ENCODE peak calls at places on chromosomes 6 and 20, in four cellular contexts. T, Z, R and E are unnamed samples. For H3K9me3, the result is how much of the 10 kb centered on the place peaks cover.

GRCh38 chr6:155946860-155947259 is 491.2 kb upstream of the NOX3 start:
- ATAC-seq in T (no peak), Z (no peak), R (no peak), E (no peak)

GRCh38 chr6:39791311-39791710 is 865 bp upstream of the DAAM2 start:
- ATAC-seq in T (no peak), Z (no peak), R (peak), E (no peak)

GRCh38 chr20:40332167-40332566 is 356.9 kb downstream of the MAFB start:
- ATAC-seq in T (no peak), Z (no peak), R (no peak), E (no peak)

GRCh38 chr20:32580970-32581838 is 3.9 kb downstream of the NOL4L start:
- ATAC-seq in T (no peak), Z (no peak), R (no peak), E (no peak)

GRCh38 chr20:33081411-33082154 is 2.1 kb downstream of the BPIFB4 start:
- ATAC-seq in T (no peak), Z (no peak), R (peak), E (no peak)

GRCh38 chr6:24340998-24341934 is 16.6 kb downstream of the DCDC2 start:
- ATAC-seq in T (no peak), Z (no peak), R (peak), E (no peak)

GRCh38 chr6:139591075-139591474 is 216.6 kb upstream of the CITED2 start:
- ATAC-seq in T (no peak), Z (no peak), R (no peak), E (no peak)

GRCh38 chr20:38671186-38671585 is 53.1 kb upstream of the SLC32A1 start:
- ATAC-seq in T (no peak), Z (no peak), R (no peak), E (no peak)

GRCh38 chr6:29748391-29749352 is 25.4 kb downstream of the HLA-F start:
- ATAC-seq in T (peak), Z (peak), R (peak), E (peak)

GRCh38 chr6:132763269-132763668 is 5.6 kb upstream of the VNN2 start:
- ATAC-seq in T (no peak), Z (no peak), R (peak), E (no peak)

GRCh38 chr6:36871686-36872085 is 2.9 kb downstream of the PPIL1 start:
- ATAC-seq in T (no peak), Z (no peak), R (no peak), E (no peak)

GRCh38 chr6:100461920-100462295 is 2.8 kb downstream of the SIM1 start:
- ATAC-seq in T (no peak), Z (no peak), R (no peak), E (no peak)

GRCh38 chr6:105835373-105835772 is 250.8 kb upstream of the PRDM1 start:
- ATAC-seq in T (no peak), Z (no peak), R (no peak), E (no peak)

GRCh38 chr20:962223-962622 is 39.9 kb downstream of the RSPO4 start:
- ATAC-seq in T (no peak), Z (no peak), R (no peak), E (no peak)

GRCh38 chr20:59151820-59152219 is 11.8 kb upstream of the ZNF831 start:
- ATAC-seq in T (no peak), Z (no peak), R (no peak), E (no peak)

GRCh38 chr6:38396209-38396608 is 243.5 kb downstream of the BTBD9 start:
- ATAC-seq in T (no peak), Z (no peak), R (no peak), E (no peak)

GRCh38 chr6:151702851-151703629 is 104.4 kb upstream of the ESR1 start:
- ATAC-seq in T (no peak), Z (no peak), R (peak), E (no peak)

GRCh38 chr6:42179956-42180335 is 6.8 kb downstream of the GUCA1A start:
- ATAC-seq in T (no peak), Z (no peak), R (no peak), E (no peak)

GRCh38 chr6:109606362-109606761 is 84.6 kb downstream of the AK9 start:
- ATAC-seq in T (no peak), Z (no peak), R (no peak), E (no peak)

GRCh38 chr20:4661191-4661590 is 60.5 kb upstream of the PRND start:
- ATAC-seq in T (no peak), Z (no peak), R (no peak), E (no peak)

GRCh38 chr6:35602133-35602946 is 86.4 kb downstream of the FKBP5 start:
- ATAC-seq in T (no peak), Z (peak), R (peak), E (peak)

GRCh38 chr6:88455317-88455716 is 289.2 kb upstream of the CNR1 start:
- ATAC-seq in T (no peak), Z (peak), R (no peak), E (no peak)

DNA sequence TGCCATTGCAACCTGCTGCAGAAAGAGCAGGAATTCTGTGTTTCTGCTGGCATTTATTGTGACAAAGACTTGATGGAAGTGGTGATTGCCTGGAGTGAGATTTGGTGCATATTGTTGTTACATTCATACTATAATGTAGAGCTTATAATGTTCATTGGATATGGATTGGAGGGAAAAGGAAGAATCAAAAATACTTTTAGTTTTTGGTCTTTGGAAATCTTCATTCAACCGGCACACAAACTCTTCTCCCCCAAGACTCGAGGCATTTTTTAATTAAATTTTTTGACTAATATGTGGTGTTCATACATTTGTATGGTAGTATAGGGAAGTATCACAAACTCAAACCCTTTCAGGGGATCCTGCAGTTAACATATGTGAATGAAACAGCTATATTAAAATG is 380.8 kb downstream of the DOK5 start:
- ATAC-seq in T (no peak), Z (no peak), R (no peak), E (no peak)
- H3K9me3 ChIP-seq in T (under half), Z (under half), R (under half), E (under half)

DNA sequence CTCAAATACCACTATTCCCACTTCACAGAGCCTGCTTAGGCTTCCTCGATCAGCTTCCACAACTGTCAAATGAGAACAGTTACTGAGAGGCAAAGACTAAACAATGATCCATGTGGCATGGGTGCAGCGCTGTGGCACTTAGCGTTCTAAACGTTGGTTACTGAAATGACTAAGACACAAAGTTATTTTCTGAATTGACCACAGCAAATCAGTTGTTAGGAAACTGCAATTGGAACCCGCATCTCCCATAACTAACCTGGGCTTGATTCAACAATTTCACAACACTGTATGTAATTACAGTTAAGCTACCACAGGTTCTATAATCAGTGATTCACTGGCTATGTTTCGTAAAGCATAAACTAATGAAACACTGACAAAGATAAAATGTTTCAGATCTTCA is 12.6 kb downstream of the WDR27 start:
- ATAC-seq in T (no peak), Z (no peak), R (no peak), E (no peak)
- H3K9me3 ChIP-seq in T (under half), Z (under half), R (under half), E (under half)

DNA sequence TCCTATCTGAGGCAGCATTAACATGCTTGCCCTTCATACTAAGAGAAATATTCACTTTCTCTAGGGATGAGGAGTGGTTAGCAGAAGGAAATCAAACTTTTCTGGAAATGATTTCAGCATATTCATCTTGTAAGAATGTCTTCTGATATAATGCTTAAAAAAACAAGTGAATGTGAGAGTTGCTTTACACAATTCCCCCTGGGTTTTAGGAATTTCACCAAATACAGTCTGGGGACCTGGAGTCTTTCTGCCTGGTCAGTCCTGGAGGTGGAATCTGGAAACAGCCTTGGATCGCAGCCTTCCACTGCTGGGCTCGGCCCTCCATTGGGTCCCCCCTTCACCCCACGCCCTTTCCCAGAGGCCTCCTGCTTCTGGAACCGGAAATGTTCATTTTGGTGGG is 100.4 kb downstream of the DACT2 start:
- ATAC-seq in T (no peak), Z (peak), R (no peak), E (peak)
- H3K9me3 ChIP-seq in T (under half), Z (under half), R (under half), E (under half)

GRCh38 chr20:55745840-55746239 is 259.5 kb downstream of the CBLN4 start:
- ATAC-seq in T (no peak), Z (no peak), R (no peak), E (no peak)

GRCh38 chr20:55744896-55745295 is 260.4 kb downstream of the CBLN4 start:
- ATAC-seq in T (no peak), Z (no peak), R (no peak), E (no peak)

DNA sequence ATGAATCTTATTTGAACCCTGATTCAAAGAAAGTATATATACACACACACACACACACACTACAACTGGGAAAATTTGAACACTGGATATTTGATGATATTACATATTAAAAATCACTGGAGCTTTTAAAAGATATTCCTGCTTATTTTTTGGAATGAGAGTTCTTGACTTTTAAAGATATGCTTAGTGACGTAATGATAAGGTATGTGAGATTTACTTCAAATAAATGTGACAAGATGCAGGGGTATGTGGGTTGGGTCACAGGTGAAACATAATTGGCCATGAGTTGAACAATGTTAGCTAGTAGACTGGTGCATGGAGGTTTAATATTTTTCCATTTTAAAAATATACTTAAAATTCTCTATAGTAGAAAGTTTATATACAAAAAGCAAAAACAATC is 258.6 kb downstream of the CBLN4 start:
- ATAC-seq in T (no peak), Z (no peak), R (no peak), E (no peak)
- H3K9me3 ChIP-seq in T (under half), Z (under half), R (under half), E (under half)

GRCh38 chr6:159541296-159541695 is 151.7 kb downstream of the SOD2 start:
- ATAC-seq in T (no peak), Z (no peak), R (no peak), E (no peak)
- H3K9me3 ChIP-seq in T (under half), Z (under half), R (under half), E (under half)

GRCh38 chr6:167448378-167448777 is 123.5 kb downstream of the TTLL2 start:
- ATAC-seq in T (no peak), Z (no peak), R (no peak), E (no peak)
- H3K9me3 ChIP-seq in T (under half), Z (under half), R (under half), E (under half)